ENCODE peak calls at places on chromosomes 6 and 20, in five cellular contexts. V is neuronal stem cell, A is HepG2, P is upper lobe of right lung, U is heart left ventricle. D is an unnamed sample. For H3K4me1, the result is how much of the 10 kb centered on the place peaks cover.

GRCh38 chr6:168640181-168640580 is 199.2 kb downstream of the SMOC2 start:
- DNase-seq in V (no peak), A (no peak), P (no peak), U (no peak), D (no peak)

GRCh38 chr6:165913676-165914570 is 250.9 kb upstream of the PDE10A start:
- DNase-seq in V (no peak), A (no peak), P (no peak), U (no peak), D (no peak)

GRCh38 chr20:57795347-57795697 is 85.5 kb upstream of the PMEPA1 start:
- DNase-seq in V (no peak), A (peak), P (no peak), U (peak), D (no peak)

GRCh38 chr6:152824666-152825065 is 74.1 kb downstream of the VIP start:
- DNase-seq in V (no peak), A (no peak), P (no peak), U (no peak), D (no peak)

GRCh38 chr20:35773154-35773751 is 1.4 kb downstream of the PHF20 start:
- DNase-seq in V (no peak), A (no peak), P (no peak), U (no peak), D (no peak)

GRCh38 chr6:91366781-91367180 is 779.9 kb upstream of the MAP3K7 start:
- DNase-seq in V (no peak), A (no peak), P (no peak), U (no peak), D (no peak)

GRCh38 chr6:286681-287499 is 5.4 kb upstream of the DUSP22 start:
- DNase-seq in V (no peak), A (no peak), P (no peak), U (no peak), D (no peak)

GRCh38 chr6:2862712-2863174 is 21.1 kb upstream of the SERPINB1 start:
- DNase-seq in V (no peak), A (no peak), P (no peak), U (no peak), D (no peak)

GRCh38 chr6:19836799-19837510 is at the start of gene ID4:
- DNase-seq in V (peak), A (no peak), P (peak), U (peak), D (peak)

GRCh38 chr20:62715201-62715600 is 6.6 kb downstream of the NTSR1 start:
- DNase-seq in V (no peak), A (no peak), P (no peak), U (no peak), D (no peak)

GRCh38 chr6:147586044-147586443 is 77.6 kb downstream of the SAMD5 start:
- DNase-seq in V (no peak), A (no peak), P (no peak), U (no peak), D (peak)

GRCh38 chr6:1562171-1562955 is 47.4 kb upstream of the FOXC1 start:
- DNase-seq in V (no peak), A (no peak), P (no peak), U (no peak), D (no peak)

GRCh38 chr6:106574729-106575458 is 54.4 kb downstream of the RTN4IP1 start:
- DNase-seq in V (peak), A (peak), P (no peak), U (no peak), D (no peak)

GRCh38 chr6:153121311-153121710 is 9.8 kb downstream of the RGS17 start:
- DNase-seq in V (no peak), A (no peak), P (no peak), U (no peak), D (no peak)

GRCh38 chr6:149544646-149545257 is 1.1 kb downstream of the PPIL4 start:
- DNase-seq in V (no peak), A (no peak), P (no peak), U (no peak), D (no peak)

GRCh38 chr6:32692019-32692418 is 25.6 kb upstream of the HLA-DQB1 start:
- DNase-seq in V (peak), A (peak), P (no peak), U (peak), D (peak)

GRCh38 chr6:127459231-127459641 is at the start of gene KIAA0408:
- DNase-seq in V (peak), A (no peak), P (peak), U (peak), D (peak)

GRCh38 chr20:13008761-13009681 is at the start of gene SPTLC3:
- DNase-seq in V (no peak), A (peak), P (no peak), U (no peak), D (peak)

GRCh38 chr6:2876210-2877056 is 26.7 kb downstream of the SERPINB9 start:
- DNase-seq in V (no peak), A (peak), P (peak), U (peak), D (no peak)

GRCh38 chr20:34525709-34526416 is 9.6 kb downstream of the DYNLRB1 start:
- DNase-seq in V (no peak), A (peak), P (peak), U (peak), D (peak)

GRCh38 chr6:170259301-170259700 is 31.6 kb downstream of the DLL1 start:
- DNase-seq in V (no peak), A (no peak), P (no peak), U (no peak), D (no peak)

GRCh38 chr20:34515484-34516037 is 661 bp upstream of the DYNLRB1 start:
- DNase-seq in V (peak), A (peak), P (peak), U (peak), D (peak)

GRCh38 chr6:4136354-4136831 is 1.0 kb upstream of the ECI2 start:
- DNase-seq in V (no peak), A (no peak), P (no peak), U (no peak), D (no peak)

GRCh38 chr6:117272886-117273285 is 7.5 kb downstream of the VGLL2 start:
- DNase-seq in V (no peak), A (no peak), P (no peak), U (no peak), D (no peak)

GRCh38 chr6:129753422-129753821 is 43.4 kb upstream of the ARHGAP18 start:
- DNase-seq in V (no peak), A (no peak), P (no peak), U (no peak), D (no peak)

GRCh38 chr6:111411978-111412574 is 70.9 kb downstream of the REV3L start:
- DNase-seq in V (no peak), A (no peak), P (no peak), U (no peak), D (no peak)

GRCh38 chr20:58518387-58518786 is 3.2 kb upstream of the APCDD1L start:
- DNase-seq in V (no peak), A (no peak), P (no peak), U (no peak), D (no peak)

GRCh38 chr6:69231983-69232382 is 564.8 kb downstream of the LMBRD1 start:
- DNase-seq in V (no peak), A (no peak), P (no peak), U (no peak), D (no peak)

GRCh38 chr6:16386056-16386455 is 147.7 kb downstream of the GMPR start:
- DNase-seq in V (no peak), A (no peak), P (no peak), U (no peak), D (no peak)

GRCh38 chr20:52800734-52801627 is 171.2 kb upstream of the TSHZ2 start:
- DNase-seq in V (no peak), A (no peak), P (no peak), U (no peak), D (peak)

GRCh38 chr6:8652710-8653109 is 217.4 kb upstream of the SLC35B3 start:
- DNase-seq in V (no peak), A (peak), P (no peak), U (no peak), D (no peak)

GRCh38 chr6:20438462-20439070 is 36.9 kb downstream of the E2F3 start:
- DNase-seq in V (peak), A (no peak), P (no peak), U (no peak), D (no peak)

GRCh38 chr20:36929290-36929689 is 22.2 kb downstream of the SAMHD1 start:
- DNase-seq in V (no peak), A (no peak), P (no peak), U (no peak), D (no peak)

GRCh38 chr6:151916680-151917164 is 109.2 kb downstream of the ESR1 start:
- DNase-seq in V (no peak), A (no peak), P (no peak), U (no peak), D (no peak)

GRCh38 chr6:20205722-20206154 is 6.5 kb downstream of the MBOAT1 start:
- DNase-seq in V (no peak), A (no peak), P (no peak), U (no peak), D (no peak)

GRCh38 chr20:50015993-50016770 is 33.4 kb downstream of the SNAI1 start:
- DNase-seq in V (no peak), A (peak), P (no peak), U (peak), D (no peak)

GRCh38 chr6:169568314-169569087 is 133.3 kb downstream of the WDR27 start:
- DNase-seq in V (no peak), A (no peak), P (no peak), U (no peak), D (no peak)

DNA sequence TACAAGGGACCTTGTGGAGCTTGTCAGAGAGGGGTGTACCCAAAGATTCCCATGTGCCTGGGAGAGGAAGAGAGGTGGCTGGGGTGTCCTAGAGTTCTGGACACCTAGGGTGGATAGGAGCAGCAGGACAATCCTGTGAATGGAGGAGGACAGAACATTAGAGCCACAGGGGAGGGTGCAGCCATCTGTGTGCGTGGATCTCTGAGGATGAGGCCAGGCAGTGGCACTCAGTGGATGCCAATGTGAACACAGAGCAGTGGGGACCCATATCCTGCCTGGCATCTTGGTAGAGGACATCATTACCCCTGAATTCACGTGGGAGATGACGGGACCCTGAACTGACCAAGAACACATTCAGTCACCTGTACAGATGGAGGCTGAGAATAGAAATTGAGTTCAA is 205.3 kb downstream of the CD83 start:
- DNase-seq in V (no peak), A (no peak), P (no peak), U (no peak), D (no peak)
- H3K4me1 ChIP-seq in V (under half), A (under half), P (under half), U (under half), D (under half)

GRCh38 chr6:41635365-41635764 is 2.9 kb upstream of the MDFI start:
- DNase-seq in V (no peak), A (no peak), P (peak), U (peak), D (no peak)
- H3K4me3 ChIP-seq in V (no peak), A (no peak), P (no peak), U (no peak), D (no peak)

GRCh38 chr6:72650081-72650745 is 28.3 kb downstream of the KCNQ5 start:
- DNase-seq in V (no peak), A (no peak), P (no peak), U (no peak), D (no peak)

GRCh38 chr6:72646604-72647485 is 25.0 kb downstream of the KCNQ5 start:
- DNase-seq in V (no peak), A (no peak), P (no peak), U (no peak), D (no peak)

GRCh38 chr6:72647489-72647888 is 25.6 kb downstream of the KCNQ5 start:
- DNase-seq in V (no peak), A (no peak), P (no peak), U (no peak), D (no peak)

GRCh38 chr6:72651191-72651590 is 29.3 kb downstream of the KCNQ5 start:
- DNase-seq in V (no peak), A (no peak), P (no peak), U (no peak), D (no peak)

DNA sequence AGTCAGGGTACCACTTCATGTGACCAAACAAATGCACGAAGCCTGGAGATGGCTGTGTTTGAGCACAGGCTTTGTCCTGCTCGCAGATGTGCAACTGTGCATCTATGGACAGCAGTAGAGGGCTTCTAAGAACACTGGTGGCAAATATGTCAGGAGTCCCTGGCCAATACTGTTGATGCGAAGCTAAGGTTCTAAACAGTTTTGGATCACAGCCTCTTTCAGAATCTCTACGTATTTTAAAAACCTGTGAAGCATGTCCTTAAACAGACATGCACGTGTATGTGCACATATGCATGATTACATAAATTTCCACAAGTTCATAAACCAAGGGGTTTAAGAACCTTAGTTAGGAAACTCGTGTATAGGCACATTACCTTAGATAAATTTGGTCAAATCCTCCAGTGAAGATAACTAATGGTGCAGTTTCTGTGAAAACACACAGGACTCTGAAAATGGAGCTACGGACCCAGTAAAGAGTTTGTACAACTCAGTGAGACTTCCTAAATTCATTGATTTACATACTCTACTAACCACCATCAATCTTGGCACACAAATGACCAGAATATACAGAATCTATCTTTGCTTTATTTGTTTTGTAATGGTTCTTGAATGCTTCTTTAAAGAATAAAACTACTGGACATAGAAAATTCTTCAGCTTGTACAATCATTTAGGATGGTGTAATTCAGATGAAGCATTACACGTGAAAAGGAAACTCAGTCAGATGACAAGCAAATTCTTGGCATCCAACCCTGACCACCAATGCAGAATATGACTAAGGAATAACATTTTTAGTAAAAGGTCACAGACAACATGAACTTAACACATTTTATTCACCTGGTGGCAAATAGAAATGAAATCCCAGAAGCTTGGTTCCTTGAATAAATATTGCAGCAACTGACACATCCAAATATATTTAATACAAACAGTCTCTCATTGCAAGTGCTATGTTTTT is 27.4 kb downstream of the KCNQ5 start:
- DNase-seq in V (no peak), A (no peak), P (no peak), U (no peak), D (no peak)
- H3K4me1 ChIP-seq in V (under half), A (under half), P (under half), U (under half), D (under half)

DNA sequence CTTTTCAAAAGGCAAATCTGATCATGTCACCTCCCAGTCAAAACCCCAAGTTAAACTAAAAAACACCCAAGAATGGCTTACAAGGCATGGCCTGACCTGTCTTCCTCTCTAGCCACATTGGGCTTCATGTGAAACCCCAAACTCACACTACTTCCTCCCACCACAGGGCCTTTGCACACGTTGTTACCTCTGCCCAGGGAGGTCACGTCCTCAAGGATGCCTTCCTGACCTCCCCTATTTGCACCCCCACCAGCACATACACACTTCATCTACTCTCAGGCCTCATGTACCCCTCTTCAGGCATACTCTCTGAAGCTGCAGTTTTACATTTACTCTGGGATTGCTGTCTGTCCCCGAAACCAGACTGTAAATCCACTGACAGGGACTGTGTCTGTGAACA is 6.1 kb downstream of the EZR start:
- DNase-seq in V (no peak), A (no peak), P (no peak), U (no peak), D (no peak)
- H3K4me3 ChIP-seq in V (no peak), A (no peak), P (no peak), U (no peak), D (no peak)

GRCh38 chr6:34562350-34562749 is 6.2 kb upstream of the SPDEF start:
- DNase-seq in V (no peak), A (no peak), P (no peak), U (no peak), D (no peak)

GRCh38 chr6:34559651-34560365 is 3.7 kb upstream of the SPDEF start:
- DNase-seq in V (no peak), A (no peak), P (no peak), U (no peak), D (no peak)

GRCh38 chr6:34561227-34561530 is 5.0 kb upstream of the SPDEF start:
- DNase-seq in V (no peak), A (no peak), P (no peak), U (no peak), D (no peak)

GRCh38 chr6:34558172-34558714 is 2.1 kb upstream of the SPDEF start:
- DNase-seq in V (no peak), A (no peak), P (no peak), U (no peak), D (no peak)

DNA sequence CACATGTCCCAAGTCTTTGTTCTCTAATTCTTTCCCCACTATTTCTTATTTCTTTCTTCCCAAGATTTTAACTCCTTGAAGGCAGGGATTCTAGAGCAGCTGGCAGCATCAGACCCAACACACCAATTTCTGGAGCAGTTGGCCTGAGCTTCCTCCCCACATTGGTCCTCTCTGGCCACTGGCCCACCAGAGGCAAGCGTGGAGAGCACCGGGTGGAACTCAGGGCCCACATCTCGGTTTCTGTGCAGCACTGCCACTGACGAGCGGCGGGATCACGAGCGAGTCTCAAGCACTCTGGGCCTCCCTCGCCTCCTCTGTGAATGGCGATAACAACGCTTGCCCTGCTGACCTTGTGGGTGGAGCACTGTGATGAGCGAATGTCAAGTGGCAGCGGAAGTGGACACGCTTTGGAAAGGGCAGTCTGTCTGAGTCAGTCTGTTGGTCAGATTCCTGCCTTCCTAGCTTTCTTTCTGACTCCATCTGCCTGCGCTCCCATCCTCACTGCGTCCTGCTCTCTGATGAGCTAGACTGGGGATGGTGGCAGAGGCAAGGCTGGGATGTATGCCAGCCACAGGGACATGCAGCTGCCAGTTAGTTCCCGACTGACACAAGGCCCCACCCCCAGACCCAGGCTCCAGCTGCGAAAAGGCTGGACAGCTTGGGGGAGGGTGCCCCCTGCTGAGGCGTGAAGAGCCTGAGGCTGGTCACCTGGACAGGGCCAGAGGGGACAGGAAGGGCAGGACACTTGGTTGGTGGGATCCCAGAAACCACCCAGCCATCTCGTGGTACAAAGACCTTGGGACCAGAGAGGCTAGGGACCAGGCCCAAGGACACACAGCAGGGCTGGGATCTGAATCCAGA is 4.5 kb upstream of the SPDEF start:
- DNase-seq in V (no peak), A (peak), P (no peak), U (peak), D (no peak)
- H3K4me1 ChIP-seq in V (under half), A (under half), P (under half), U (under half), D (under half)

D was measured in prostate gland.